ENCODE peak calls at places on chromosomes 5 and 9, in seven cellular contexts. G is left lung, D is GM12878, R is heart right ventricle, F is pancreas, S is Caco-2, J is adrenal gland. E is an unnamed sample.

GRCh38 chr5:77828445-77828844 is 52.3 kb upstream of the TBCA start:
- DNase-seq in G (no peak), D (no peak), R (no peak), F (no peak), S (no peak), J (no peak), E (no peak)

GRCh38 chr5:31186672-31187267 is 6.7 kb upstream of the CDH6 start:
- DNase-seq in G (no peak), D (no peak), R (no peak), F (no peak), S (no peak), J (no peak), E (no peak)

GRCh38 chr9:18785604-18786003 is 247.4 kb downstream of the SAXO1 start:
- DNase-seq in G (no peak), D (no peak), R (no peak), F (no peak), S (no peak), J (no peak), E (no peak)

GRCh38 chr5:154776167-154776566 is 21.0 kb downstream of the LARP1 start:
- DNase-seq in G (no peak), D (no peak), R (no peak), F (no peak), S (no peak), J (no peak), E (no peak)

GRCh38 chr5:61575103-61575502 is 243.0 kb downstream of the ZSWIM6 start:
- DNase-seq in G (no peak), D (no peak), R (no peak), F (peak; percentile 20), S (no peak), J (no peak), E (peak; percentile 3)

GRCh38 chr5:171291371-171291770 is 17.7 kb upstream of the TLX3 start:
- DNase-seq in G (no peak), D (no peak), R (no peak), F (no peak), S (no peak), J (no peak), E (no peak)

GRCh38 chr9:16294371-16294770 is 576.1 kb downstream of the BNC2 start:
- DNase-seq in G (no peak), D (no peak), R (no peak), F (no peak), S (no peak), J (no peak), E (no peak)

GRCh38 chr9:132032584-132032945 is 47.1 kb downstream of the MED27 start:
- DNase-seq in G (peak; percentile 40), D (no peak), R (no peak), F (peak; percentile 37), S (no peak), J (no peak), E (no peak)

GRCh38 chr9:22060831-22061383 is 51.8 kb upstream of the CDKN2B start:
- DNase-seq in G (no peak), D (no peak), R (no peak), F (no peak), S (no peak), J (no peak), E (no peak)

GRCh38 chr5:179416114-179416730 is 71.0 kb upstream of the ADAMTS2 start:
- DNase-seq in G (no peak), D (no peak), R (no peak), F (no peak), S (no peak), J (no peak), E (no peak)

GRCh38 chr5:27472875-27473274 is 434.5 kb upstream of the CDH9 start:
- DNase-seq in G (no peak), D (no peak), R (no peak), F (no peak), S (no peak), J (no peak), E (no peak)

GRCh38 chr5:27474054-27474323 is 435.6 kb upstream of the CDH9 start:
- DNase-seq in G (no peak), D (no peak), R (no peak), F (no peak), S (no peak), J (no peak), E (no peak)

GRCh38 chr5:27474395-27474794 is 436.0 kb upstream of the CDH9 start:
- DNase-seq in G (no peak), D (no peak), R (no peak), F (no peak), S (no peak), J (no peak), E (no peak)

GRCh38 chr5:27473300-27474053 is 435.1 kb upstream of the CDH9 start:
- DNase-seq in G (no peak), D (no peak), R (no peak), F (no peak), S (no peak), J (no peak), E (no peak)

DNA sequence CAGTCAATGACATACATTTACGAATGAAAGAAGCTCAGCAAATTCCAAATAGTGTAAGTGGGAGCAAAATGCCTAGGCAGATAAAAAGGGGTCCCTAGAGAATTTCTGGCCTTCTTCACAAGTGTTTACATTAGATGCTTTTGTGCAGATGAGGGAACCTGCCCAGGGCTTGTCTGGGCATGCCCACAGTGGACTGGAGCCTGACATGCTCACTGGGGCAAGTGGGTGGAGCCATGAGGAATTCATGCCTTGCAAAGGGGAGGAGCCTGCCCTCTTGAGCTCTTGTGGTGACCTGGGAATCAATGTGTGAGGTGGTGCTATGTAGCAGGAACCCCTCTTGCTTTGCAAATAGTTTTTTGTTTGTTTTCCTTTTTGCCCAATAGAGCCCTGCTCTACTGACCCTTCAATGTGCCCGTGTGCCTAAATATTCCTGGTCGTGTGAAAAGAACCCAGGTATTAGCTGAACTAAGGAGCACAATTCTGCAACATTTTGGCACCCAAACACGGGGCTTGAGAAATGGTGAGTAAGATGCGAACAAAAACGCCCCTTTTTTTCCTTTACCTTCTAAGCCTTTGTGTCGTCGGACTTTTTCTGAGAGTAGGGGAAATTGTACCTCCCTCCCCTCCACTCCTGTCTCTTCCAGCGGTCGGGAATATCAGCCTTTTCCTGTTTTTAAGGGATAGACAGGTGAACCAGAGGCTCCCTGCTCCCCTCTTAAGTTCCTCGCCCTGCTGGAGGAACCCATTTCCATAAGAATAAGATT is 433.8 kb upstream of the CDH9 start:
- DNase-seq in G (no peak), D (peak; percentile 57), R (no peak), F (peak; percentile 27), S (peak; percentile 66), J (no peak), E (peak; percentile 89)
- H3K9me3 ChIP-seq in G (peaks cover 35% of the 10 kb centered on the region), D (peaks cover 7% of the 10 kb centered on the region), R (peaks cover 26% of the 10 kb centered on the region), F (no peaks in the 10 kb centered on the region), S (no peaks in the 10 kb centered on the region), J (no peaks in the 10 kb centered on the region), E (peaks cover 5% of the 10 kb centered on the region)

GRCh38 chr9:12702160-12702758 is 9.1 kb downstream of the TYRP1 start:
- DNase-seq in G (peak; percentile 33), D (no peak), R (peak; percentile 9), F (peak; percentile 44), S (peak; percentile 26), J (peak; percentile 26), E (peak; percentile 50)
- TF ChIP-seq CTCF in G (peak; percentile 45), D (no peak), R (peak; percentile 47), F (peak; percentile 30), S (no peak), J (peak; percentile 54), E (peak; percentile 71)

GRCh38 chr9:134630393-134630790 is 11.2 kb upstream of the COL5A1 start:
- DNase-seq in G (peak; percentile 12), D (no peak), R (no peak), F (no peak), S (peak; percentile 14), J (peak; percentile 8), E (no peak)
- H3K4me1 ChIP-seq in G (no peaks in the 10 kb centered on the region), D (no peaks in the 10 kb centered on the region), R (no peaks in the 10 kb centered on the region), F (no peaks in the 10 kb centered on the region), S (peaks cover 5% of the 10 kb centered on the region), J (no peaks in the 10 kb centered on the region), E (peaks cover 12% of the 10 kb centered on the region)

GRCh38 chr9:100370064-100370723 is 17.5 kb upstream of the TEX10 start:
- DNase-seq in G (no peak), D (no peak), R (no peak), F (no peak), S (no peak), J (no peak), E (no peak)
- H3K9me3 ChIP-seq in G (peaks cover 10% of the 10 kb centered on the region), D (no peaks in the 10 kb centered on the region), R (no peaks in the 10 kb centered on the region), F (no peaks in the 10 kb centered on the region), S (peaks cover 31% of the 10 kb centered on the region), J (no peaks in the 10 kb centered on the region), E (no peaks in the 10 kb centered on the region)

GRCh38 chr5:150085950-150086715 is at the start of gene CSF1R:
- DNase-seq in G (no peak), D (no peak), R (no peak), F (no peak), S (no peak), J (peak; percentile 13), E (no peak)
- TF ChIP-seq CTCF in G (no peak), D (no peak), R (no peak), F (no peak), S (no peak), J (no peak), E (no peak)

GRCh38 chr5:64331597-64332277 is 166.1 kb downstream of the RNF180 start:
- DNase-seq in G (no peak), D (no peak), R (peak; percentile 57), F (peak; percentile 76), S (no peak), J (no peak), E (no peak)
- H3K4me1 ChIP-seq in G (no peaks in the 10 kb centered on the region), D (no peaks in the 10 kb centered on the region), R (peaks cover 4% of the 10 kb centered on the region), F (no peaks in the 10 kb centered on the region), S (no peaks in the 10 kb centered on the region), J (no peaks in the 10 kb centered on the region), E (no peaks in the 10 kb centered on the region)

DNA sequence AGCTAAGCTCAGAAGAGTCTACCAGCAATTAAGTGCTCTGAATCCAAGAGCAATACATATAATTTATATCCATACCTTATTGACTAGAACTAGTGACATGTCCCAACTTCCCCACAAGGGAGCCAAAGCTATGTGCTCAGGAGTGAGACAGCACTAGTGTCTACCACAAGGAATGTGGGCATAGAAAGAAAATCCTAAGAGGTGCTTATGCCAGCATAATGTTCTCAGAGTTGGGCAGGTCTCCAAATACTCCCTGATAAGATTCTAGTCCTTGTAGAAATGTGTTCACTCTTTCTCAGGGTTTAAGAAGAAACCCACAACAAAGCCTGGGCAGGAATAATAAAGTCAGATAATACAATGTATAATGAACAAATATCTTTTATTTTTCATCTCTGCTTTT is 275.1 kb downstream of the BRINP1 start:
- DNase-seq in G (no peak), D (no peak), R (no peak), F (no peak), S (no peak), J (no peak), E (no peak)
- H3K9me3 ChIP-seq in G (no peaks in the 10 kb centered on the region), D (no peaks in the 10 kb centered on the region), R (no peaks in the 10 kb centered on the region), F (no peaks in the 10 kb centered on the region), S (no peaks in the 10 kb centered on the region), J (no peaks in the 10 kb centered on the region), E (no peaks in the 10 kb centered on the region)

GRCh38 chr9:121821326-121821725 is 169.9 kb downstream of the DAB2IP start:
- DNase-seq in G (no peak), D (no peak), R (no peak), F (no peak), S (no peak), J (no peak), E (no peak)
- TF ChIP-seq CTCF in G (no peak), D (no peak), R (no peak), F (no peak), S (no peak), J (no peak), E (no peak)

E was measured in PC-9.